ENCODE peak calls at places on chromosomes 1 and 21, in eight cellular contexts. R, W, O, B, P, U, N and S are unnamed samples. For H3K4me1, the result is how much of the 10 kb centered on the place peaks cover.

GRCh38 chr1:217063065-217063908 is 340.1 kb upstream of the ESRRG start:
- DNase-seq in R (no peak), W (no peak), O (no peak), B (no peak), P (no peak), U (peak), N (no peak), S (no peak)

GRCh38 chr1:65946960-65947359 is 154.3 kb downstream of the PDE4B start:
- DNase-seq in R (no peak), W (no peak), O (no peak), B (no peak), P (no peak), U (no peak), N (no peak), S (no peak)

GRCh38 chr1:62725981-62726588 is 37.9 kb upstream of the DOCK7 start:
- DNase-seq in R (no peak), W (no peak), O (no peak), B (no peak), P (no peak), U (no peak), N (no peak), S (no peak)

GRCh38 chr1:21896652-21897532 is 40.2 kb downstream of the HSPG2 start:
- DNase-seq in R (peak), W (no peak), O (peak), B (no peak), P (peak), U (peak), N (peak), S (peak)

GRCh38 chr1:162690672-162691434 is 58.6 kb downstream of the DDR2 start:
- DNase-seq in R (peak), W (peak), O (no peak), B (peak), P (no peak), U (peak), N (peak), S (no peak)

GRCh38 chr1:85116856-85117255 is 68.6 kb upstream of the MCOLN3 start:
- DNase-seq in R (no peak), W (no peak), O (no peak), B (no peak), P (no peak), U (no peak), N (no peak), S (no peak)

GRCh38 chr1:238951809-238952208 is 434.6 kb upstream of the CHRM3 start:
- DNase-seq in R (no peak), W (no peak), O (peak), B (peak), P (no peak), U (no peak), N (no peak), S (no peak)

GRCh38 chr1:201456499-201457309 is 12.3 kb downstream of the PHLDA3 start:
- DNase-seq in R (no peak), W (no peak), O (no peak), B (peak), P (peak), U (peak), N (no peak), S (no peak)

GRCh38 chr1:59142663-59143487 is 154.0 kb upstream of the FGGY start:
- DNase-seq in R (no peak), W (no peak), O (no peak), B (peak), P (no peak), U (no peak), N (no peak), S (peak)

GRCh38 chr1:3439346-3439745 is 15.1 kb upstream of the ARHGEF16 start:
- DNase-seq in R (no peak), W (no peak), O (no peak), B (no peak), P (no peak), U (no peak), N (no peak), S (no peak)

GRCh38 chr1:59263116-59263515 is 33.8 kb upstream of the FGGY start:
- DNase-seq in R (no peak), W (no peak), O (no peak), B (no peak), P (no peak), U (no peak), N (no peak), S (no peak)

GRCh38 chr21:43736224-43736883 is 17.4 kb downstream of the PDXK start:
- DNase-seq in R (no peak), W (no peak), O (no peak), B (no peak), P (no peak), U (no peak), N (no peak), S (no peak)

GRCh38 chr1:231642600-231643332 is 16.2 kb downstream of the DISC1 start:
- DNase-seq in R (no peak), W (no peak), O (no peak), B (no peak), P (no peak), U (no peak), N (no peak), S (no peak)

GRCh38 chr1:36359911-36360310 is 25.8 kb downstream of the STK40 start:
- DNase-seq in R (no peak), W (no peak), O (no peak), B (no peak), P (no peak), U (no peak), N (no peak), S (no peak)

GRCh38 chr1:153991151-153991472 is 550 bp downstream of the RPS27 start:
- DNase-seq in R (no peak), W (no peak), O (no peak), B (no peak), P (no peak), U (no peak), N (no peak), S (no peak)

GRCh38 chr1:172272087-172272486 is 148.4 kb upstream of the C1orf105 start:
- DNase-seq in R (no peak), W (no peak), O (no peak), B (no peak), P (no peak), U (no peak), N (no peak), S (no peak)

GRCh38 chr1:172269644-172270043 is 150.8 kb upstream of the C1orf105 start:
- DNase-seq in R (no peak), W (no peak), O (no peak), B (peak), P (no peak), U (no peak), N (no peak), S (no peak)

GRCh38 chr1:172269084-172269483 is 151.4 kb upstream of the C1orf105 start:
- DNase-seq in R (no peak), W (no peak), O (no peak), B (peak), P (no peak), U (no peak), N (no peak), S (no peak)

GRCh38 chr1:172268237-172268636 is 152.2 kb upstream of the C1orf105 start:
- DNase-seq in R (no peak), W (no peak), O (no peak), B (no peak), P (no peak), U (no peak), N (no peak), S (no peak)

GRCh38 chr1:172270605-172271004 is 149.9 kb upstream of the C1orf105 start:
- DNase-seq in R (no peak), W (no peak), O (no peak), B (no peak), P (no peak), U (no peak), N (no peak), S (no peak)
- H3K4me1 ChIP-seq in R (under half), W (under half), O (under half), B (half or more), P (under half), U (under half), N (under half), S (under half)

GRCh38 chr1:246781212-246781611 is 57.0 kb downstream of the SCCPDH start:
- DNase-seq in R (no peak), W (no peak), O (no peak), B (no peak), P (no peak), U (no peak), N (no peak), S (no peak)
- TF ChIP-seq EP300 in R (no peak), W (no peak), O (no peak), B (no peak), P (no peak), U (no peak), N (no peak), S (no peak)

GRCh38 chr1:199301472-199301871 is 662.6 kb downstream of the PTPRC start:
- DNase-seq in R (no peak), W (no peak), O (no peak), B (no peak), P (no peak), U (no peak), N (no peak), S (no peak)
- H3K4me1 ChIP-seq in R (under half), W (under half), O (under half), B (under half), P (under half), U (under half), N (under half), S (under half)

GRCh38 chr1:67576474-67576873 is 108.5 kb upstream of the GADD45A start:
- DNase-seq in R (no peak), W (no peak), O (no peak), B (no peak), P (no peak), U (no peak), N (no peak), S (no peak)

GRCh38 chr1:67573481-67573880 is 111.5 kb upstream of the GADD45A start:
- DNase-seq in R (no peak), W (no peak), O (no peak), B (no peak), P (no peak), U (no peak), N (no peak), S (no peak)

GRCh38 chr1:67574221-67574620 is 110.8 kb upstream of the GADD45A start:
- DNase-seq in R (no peak), W (no peak), O (no peak), B (no peak), P (no peak), U (no peak), N (no peak), S (no peak)

GRCh38 chr1:67577646-67578045 is 107.4 kb upstream of the GADD45A start:
- DNase-seq in R (no peak), W (no peak), O (no peak), B (no peak), P (no peak), U (no peak), N (no peak), S (no peak)

GRCh38 chr1:67575861-67576260 is 109.1 kb upstream of the GADD45A start:
- DNase-seq in R (no peak), W (no peak), O (no peak), B (no peak), P (no peak), U (no peak), N (no peak), S (no peak)
- TF ChIP-seq EP300 in R (no peak), W (no peak), O (no peak), B (no peak), P (no peak), U (no peak), N (no peak), S (no peak)

GRCh38 chr1:18796950-18797349 is 62.5 kb downstream of the TAS1R2 start:
- DNase-seq in R (no peak), W (no peak), O (no peak), B (no peak), P (no peak), U (no peak), N (no peak), S (no peak)

GRCh38 chr1:18794561-18794960 is 64.9 kb downstream of the TAS1R2 start:
- DNase-seq in R (no peak), W (peak), O (no peak), B (no peak), P (peak), U (no peak), N (no peak), S (no peak)

GRCh38 chr1:18794066-18794465 is 65.4 kb downstream of the TAS1R2 start:
- DNase-seq in R (no peak), W (no peak), O (no peak), B (no peak), P (no peak), U (no peak), N (no peak), S (no peak)

GRCh38 chr1:18793164-18793563 is 66.3 kb downstream of the TAS1R2 start:
- DNase-seq in R (no peak), W (no peak), O (no peak), B (no peak), P (no peak), U (no peak), N (no peak), S (no peak)

DNA sequence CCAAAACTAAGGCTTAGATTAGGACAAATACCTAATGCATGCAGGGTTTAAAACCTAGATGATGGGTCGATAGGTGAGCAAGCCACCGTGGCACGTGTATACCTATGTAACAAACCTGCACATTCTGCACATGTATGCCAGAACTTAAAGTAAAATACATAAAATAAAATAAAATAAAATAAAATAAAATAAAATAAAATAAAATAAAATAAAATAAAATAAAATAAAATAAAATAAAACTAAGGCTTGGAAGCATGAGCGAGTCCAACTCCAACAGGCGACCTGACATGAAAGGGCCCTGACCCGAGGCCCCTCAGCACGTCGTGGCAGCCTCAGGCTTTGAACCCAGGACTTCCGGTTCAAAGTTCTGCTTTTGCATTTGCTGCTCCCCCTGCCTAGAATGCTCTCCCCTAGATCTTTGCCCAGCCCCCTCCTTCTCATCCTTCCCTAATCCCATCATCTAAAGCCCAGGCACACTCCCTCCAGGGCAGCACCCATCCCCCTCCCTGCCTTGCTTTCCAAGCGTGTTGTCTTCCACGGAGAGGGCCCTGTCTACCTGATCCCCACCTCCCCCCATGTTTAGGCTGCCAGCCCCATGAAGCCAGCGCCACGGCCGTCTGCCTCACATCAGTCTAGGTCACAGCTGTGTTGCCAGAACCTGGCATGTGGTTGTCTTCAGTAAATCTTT is 64.3 kb downstream of the TAS1R2 start:
- DNase-seq in R (no peak), W (no peak), O (no peak), B (no peak), P (no peak), U (no peak), N (no peak), S (no peak)
- H3K4me1 ChIP-seq in R (under half), W (under half), O (under half), B (under half), P (under half), U (under half), N (under half), S (under half)

DNA sequence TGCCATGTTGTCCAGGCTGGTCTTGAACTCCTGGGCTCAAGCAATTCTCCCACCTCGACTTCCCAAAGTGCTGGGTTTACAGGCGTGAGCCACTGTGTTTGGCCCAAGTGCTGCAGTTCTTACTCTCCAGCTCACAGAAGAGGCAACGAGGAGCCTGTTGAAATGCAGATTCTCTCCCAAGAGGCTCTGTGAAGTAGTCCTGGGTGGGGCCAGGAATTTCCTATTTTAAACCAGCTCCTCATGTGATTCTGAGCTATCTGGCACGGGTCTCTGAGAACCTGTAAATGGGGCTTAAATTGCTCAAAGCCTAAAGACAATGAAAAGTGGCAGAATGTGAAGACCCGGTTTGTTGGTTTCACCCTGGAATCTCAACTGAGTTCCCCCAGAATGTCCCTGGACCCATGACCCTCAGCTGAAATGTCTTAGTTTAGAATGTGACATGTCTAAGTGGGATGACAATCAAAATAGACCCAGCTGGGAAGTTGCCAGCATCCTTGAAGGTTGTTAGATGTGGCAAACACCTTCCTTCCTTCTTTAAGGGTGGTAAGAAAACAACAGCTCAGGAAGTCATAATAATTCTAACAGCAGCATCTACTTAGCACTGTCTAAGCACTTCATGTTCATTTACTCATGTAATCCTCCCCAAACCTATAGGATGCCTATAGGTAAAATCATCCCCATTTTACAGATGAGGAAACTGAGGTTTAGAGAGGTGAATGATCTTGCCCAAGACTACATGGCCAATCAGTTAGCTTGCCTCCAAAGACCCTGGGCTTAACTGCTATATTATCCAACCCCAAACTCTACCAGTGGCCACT is 20.8 kb upstream of the ATP5PO start:
- DNase-seq in R (no peak), W (no peak), O (no peak), B (no peak), P (no peak), U (no peak), N (no peak), S (no peak)
- TF ChIP-seq EP300 in R (no peak), W (no peak), O (no peak), B (no peak), P (no peak), U (no peak), N (no peak), S (no peak)

GRCh38 chr1:27143408-27143807 is 11.5 kb downstream of the SLC9A1 start:
- DNase-seq in R (no peak), W (no peak), O (no peak), B (no peak), P (peak), U (no peak), N (no peak), S (no peak)
- H3K4me1 ChIP-seq in R (under half), W (under half), O (half or more), B (under half), P (under half), U (under half), N (under half), S (half or more)

GRCh38 chr21:39673736-39674135 is 61.0 kb downstream of the B3GALT5 start:
- DNase-seq in R (no peak), W (no peak), O (no peak), B (no peak), P (no peak), U (no peak), N (no peak), S (no peak)

GRCh38 chr21:39673163-39673562 is 60.4 kb downstream of the B3GALT5 start:
- DNase-seq in R (no peak), W (no peak), O (no peak), B (no peak), P (no peak), U (no peak), N (no peak), S (no peak)

GRCh38 chr21:39675595-39675994 is 62.9 kb downstream of the B3GALT5 start:
- DNase-seq in R (no peak), W (no peak), O (no peak), B (no peak), P (no peak), U (no peak), N (no peak), S (no peak)

GRCh38 chr21:39674794-39675193 is 62.1 kb downstream of the B3GALT5 start:
- DNase-seq in R (no peak), W (no peak), O (no peak), B (no peak), P (no peak), U (peak), N (no peak), S (no peak)

GRCh38 chr21:39676054-39676771 is 63.5 kb downstream of the B3GALT5 start:
- DNase-seq in R (no peak), W (no peak), O (no peak), B (peak), P (no peak), U (peak), N (no peak), S (no peak)
- TF ChIP-seq EP300 in R (no peak), W (no peak), O (no peak), B (no peak), P (no peak), U (peak), N (no peak), S (no peak)

DNA sequence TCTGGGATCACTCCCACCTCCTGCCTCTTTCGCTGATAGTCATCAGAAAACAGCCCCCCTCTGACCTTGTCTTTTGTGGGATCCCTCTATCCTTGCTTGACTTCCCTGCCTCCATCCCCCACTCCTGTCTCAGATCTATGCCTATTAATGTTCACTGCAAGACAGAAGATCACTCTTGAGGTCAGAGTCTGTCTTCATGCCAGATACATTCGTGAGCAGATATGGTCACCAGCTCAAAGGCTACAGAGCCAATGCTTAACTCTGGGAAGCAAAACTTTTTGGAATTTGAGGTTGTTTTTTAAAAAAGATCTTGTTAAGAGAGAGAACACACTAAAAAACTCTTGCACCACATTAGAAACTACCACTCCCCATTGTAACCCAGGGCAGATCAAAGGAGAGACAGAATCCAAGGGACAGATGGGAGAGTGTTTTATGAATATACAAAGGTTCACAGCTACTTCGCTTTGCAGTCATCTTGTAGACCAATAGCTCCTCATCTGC is 17.1 kb upstream of the A3GALT2 start:
- DNase-seq in R (no peak), W (no peak), O (no peak), B (no peak), P (no peak), U (no peak), N (no peak), S (no peak)
- H3K4me1 ChIP-seq in R (half or more), W (under half), O (half or more), B (half or more), P (under half), U (half or more), N (under half), S (half or more)